ENCODE peak calls at places on chromosomes 12 and 14, in four cellular contexts. One of them, this sample, is unnamed.

GRCh38 chr12:12693111-12693671 is 2.8 kb downstream of the GPR19 start:
- DNase-seq in AG10803: no peak
- DNase-seq in GM10248: no peak
- DNase-seq in heart right ventricle: no peak
- DNase-seq in this sample: no peak

GRCh38 chr12:851343-851742 is 98.2 kb downstream of the RAD52 start:
- DNase-seq in AG10803: peak
- DNase-seq in GM10248: no peak
- DNase-seq in heart right ventricle: no peak
- DNase-seq in this sample: no peak

GRCh38 chr12:22588817-22589216 is 36.2 kb upstream of the ETNK1 start:
- DNase-seq in AG10803: no peak
- DNase-seq in GM10248: no peak
- DNase-seq in heart right ventricle: no peak
- DNase-seq in this sample: peak

GRCh38 chr14:54001189-54001878 is 44.7 kb upstream of the BMP4 start:
- DNase-seq in AG10803: no peak
- DNase-seq in GM10248: no peak
- DNase-seq in heart right ventricle: no peak
- DNase-seq in this sample: peak

GRCh38 chr12:46608431-46609280 is 217.1 kb downstream of the SLC38A4 start:
- DNase-seq in AG10803: peak
- DNase-seq in GM10248: no peak
- DNase-seq in heart right ventricle: no peak
- DNase-seq in this sample: no peak

GRCh38 chr14:91413547-91414474 is 3.8 kb downstream of the CCDC88C start:
- DNase-seq in AG10803: no peak
- DNase-seq in GM10248: no peak
- DNase-seq in heart right ventricle: no peak
- DNase-seq in this sample: no peak

GRCh38 chr14:35814371-35815005 is 5.4 kb upstream of the RALGAPA1 start:
- DNase-seq in AG10803: peak
- DNase-seq in GM10248: peak
- DNase-seq in heart right ventricle: peak
- DNase-seq in this sample: peak

GRCh38 chr12:39230086-39230485 is 212.8 kb downstream of the KIF21A start:
- DNase-seq in AG10803: no peak
- DNase-seq in GM10248: no peak
- DNase-seq in heart right ventricle: no peak
- DNase-seq in this sample: no peak

GRCh38 chr12:936377-937345 is 12.8 kb downstream of the RAD52 start:
- DNase-seq in AG10803: no peak
- DNase-seq in GM10248: no peak
- DNase-seq in heart right ventricle: no peak
- DNase-seq in this sample: no peak

GRCh38 chr14:24982472-24983155 is 67.3 kb downstream of the STXBP6 start:
- DNase-seq in AG10803: peak
- DNase-seq in GM10248: no peak
- DNase-seq in heart right ventricle: no peak
- DNase-seq in this sample: no peak

GRCh38 chr14:68722968-68723577 is 69.8 kb downstream of the ZFP36L1 start:
- DNase-seq in AG10803: no peak
- DNase-seq in GM10248: no peak
- DNase-seq in heart right ventricle: no peak
- DNase-seq in this sample: no peak

GRCh38 chr12:508145-508544 is 48.4 kb downstream of the B4GALNT3 start:
- DNase-seq in AG10803: no peak
- DNase-seq in GM10248: no peak
- DNase-seq in heart right ventricle: no peak
- DNase-seq in this sample: no peak

GRCh38 chr12:12837025-12837872 is 24.1 kb downstream of the DDX47 start:
- DNase-seq in AG10803: peak
- DNase-seq in GM10248: peak
- DNase-seq in heart right ventricle: no peak
- DNase-seq in this sample: peak

GRCh38 chr12:62983594-62983993 is 48.6 kb upstream of the PPM1H start:
- DNase-seq in AG10803: no peak
- DNase-seq in GM10248: no peak
- DNase-seq in heart right ventricle: no peak
- DNase-seq in this sample: peak

GRCh38 chr12:54009171-54010052 is 627 bp downstream of the HOXC8 start:
- DNase-seq in AG10803: no peak
- DNase-seq in GM10248: no peak
- DNase-seq in heart right ventricle: no peak
- DNase-seq in this sample: no peak

GRCh38 chr14:92436115-92436776 is 77.3 kb upstream of the RIN3 start:
- DNase-seq in AG10803: no peak
- DNase-seq in GM10248: no peak
- DNase-seq in heart right ventricle: no peak
- DNase-seq in this sample: peak

GRCh38 chr14:105830171-105830570 is 303.8 kb downstream of the TMEM121 start:
- DNase-seq in AG10803: no peak
- DNase-seq in GM10248: no peak
- DNase-seq in heart right ventricle: no peak
- DNase-seq in this sample: no peak